ENCODE peak calls at places on chromosomes 12 and 14, in eight cellular contexts. One of them, this sample, is unnamed.

GRCh38 chr12:124683330-124683662 is 115.9 kb upstream of the NCOR2 start:
- DNase-seq in mammary epithelial cell: peak; percentile 59
- DNase-seq in choroid plexus epithelial cell: no peak
- DNase-seq in GM12878: no peak
- DNase-seq in fibroblast of pulmonary artery: no peak
- DNase-seq in dorsolateral prefrontal cortex: no peak
- DNase-seq in cardiac muscle cell: no peak
- DNase-seq in AG04449: no peak
- DNase-seq in this sample: no peak

GRCh38 chr12:54565658-54566552 is 16.5 kb downstream of the PDE1B start:
- DNase-seq in mammary epithelial cell: no peak
- DNase-seq in choroid plexus epithelial cell: no peak
- DNase-seq in GM12878: no peak
- DNase-seq in fibroblast of pulmonary artery: no peak
- DNase-seq in dorsolateral prefrontal cortex: no peak
- DNase-seq in cardiac muscle cell: no peak
- DNase-seq in AG04449: no peak
- DNase-seq in this sample: no peak

GRCh38 chr12:8823565-8824300 is 1.3 kb downstream of the A2ML1 start:
- DNase-seq in mammary epithelial cell: no peak
- DNase-seq in choroid plexus epithelial cell: peak; percentile 56
- DNase-seq in GM12878: no peak
- DNase-seq in fibroblast of pulmonary artery: peak; percentile 43
- DNase-seq in dorsolateral prefrontal cortex: no peak
- DNase-seq in cardiac muscle cell: peak; percentile 65
- DNase-seq in AG04449: no peak
- DNase-seq in this sample: no peak

GRCh38 chr14:101474563-101475467 is 86.5 kb upstream of the DIO3 start:
- DNase-seq in mammary epithelial cell: no peak
- DNase-seq in choroid plexus epithelial cell: peak; percentile 41
- DNase-seq in GM12878: no peak
- DNase-seq in fibroblast of pulmonary artery: no peak
- DNase-seq in dorsolateral prefrontal cortex: peak; percentile 14
- DNase-seq in cardiac muscle cell: no peak
- DNase-seq in AG04449: no peak
- DNase-seq in this sample: no peak

GRCh38 chr14:28298156-28298555 is 468.4 kb upstream of the FOXG1 start:
- DNase-seq in mammary epithelial cell: no peak
- DNase-seq in choroid plexus epithelial cell: peak; percentile 67
- DNase-seq in GM12878: no peak
- DNase-seq in fibroblast of pulmonary artery: peak; percentile 49
- DNase-seq in dorsolateral prefrontal cortex: no peak
- DNase-seq in cardiac muscle cell: no peak
- DNase-seq in AG04449: no peak
- DNase-seq in this sample: no peak

GRCh38 chr14:96622926-96623325 is 120.7 kb downstream of the PAPOLA start:
- DNase-seq in mammary epithelial cell: no peak
- DNase-seq in choroid plexus epithelial cell: no peak
- DNase-seq in GM12878: no peak
- DNase-seq in fibroblast of pulmonary artery: no peak
- DNase-seq in dorsolateral prefrontal cortex: no peak
- DNase-seq in cardiac muscle cell: no peak
- DNase-seq in AG04449: no peak
- DNase-seq in this sample: no peak

GRCh38 chr12:124784871-124785572 is 78.6 kb downstream of the SCARB1 start:
- DNase-seq in mammary epithelial cell: no peak
- DNase-seq in choroid plexus epithelial cell: no peak
- DNase-seq in GM12878: no peak
- DNase-seq in fibroblast of pulmonary artery: no peak
- DNase-seq in dorsolateral prefrontal cortex: no peak
- DNase-seq in cardiac muscle cell: no peak
- DNase-seq in AG04449: no peak
- DNase-seq in this sample: no peak

GRCh38 chr12:129887047-129887568 is 16.7 kb downstream of the TMEM132D start:
- DNase-seq in mammary epithelial cell: no peak
- DNase-seq in choroid plexus epithelial cell: peak; percentile 57
- DNase-seq in GM12878: no peak
- DNase-seq in fibroblast of pulmonary artery: no peak
- DNase-seq in dorsolateral prefrontal cortex: no peak
- DNase-seq in cardiac muscle cell: no peak
- DNase-seq in AG04449: no peak
- DNase-seq in this sample: no peak

GRCh38 chr12:47820631-47821345 is 1.1 kb upstream of the HDAC7 start:
- DNase-seq in mammary epithelial cell: peak; percentile 85
- DNase-seq in choroid plexus epithelial cell: peak; percentile 97
- DNase-seq in GM12878: no peak
- DNase-seq in fibroblast of pulmonary artery: peak; percentile 98
- DNase-seq in dorsolateral prefrontal cortex: no peak
- DNase-seq in cardiac muscle cell: peak; percentile 75
- DNase-seq in AG04449: peak; percentile 77
- DNase-seq in this sample: peak; percentile 90

GRCh38 chr14:35347323-35348043 is 55.3 kb downstream of the PSMA6 start:
- DNase-seq in mammary epithelial cell: no peak
- DNase-seq in choroid plexus epithelial cell: no peak
- DNase-seq in GM12878: no peak
- DNase-seq in fibroblast of pulmonary artery: no peak
- DNase-seq in dorsolateral prefrontal cortex: peak; percentile 21
- DNase-seq in cardiac muscle cell: no peak
- DNase-seq in AG04449: no peak
- DNase-seq in this sample: no peak

GRCh38 chr12:62736596-62736995 is 198.4 kb downstream of the PPM1H start:
- DNase-seq in mammary epithelial cell: peak; percentile 53
- DNase-seq in choroid plexus epithelial cell: no peak
- DNase-seq in GM12878: no peak
- DNase-seq in fibroblast of pulmonary artery: no peak
- DNase-seq in dorsolateral prefrontal cortex: no peak
- DNase-seq in cardiac muscle cell: no peak
- DNase-seq in AG04449: no peak
- DNase-seq in this sample: no peak

GRCh38 chr12:15701721-15702156 is 87.4 kb downstream of the EPS8 start:
- DNase-seq in mammary epithelial cell: peak; percentile 65
- DNase-seq in choroid plexus epithelial cell: peak; percentile 80
- DNase-seq in GM12878: no peak
- DNase-seq in fibroblast of pulmonary artery: peak; percentile 67
- DNase-seq in dorsolateral prefrontal cortex: no peak
- DNase-seq in cardiac muscle cell: no peak
- DNase-seq in AG04449: no peak
- DNase-seq in this sample: no peak

GRCh38 chr12:87967871-87968270 is 61.3 kb downstream of the C12orf50 start:
- DNase-seq in mammary epithelial cell: no peak
- DNase-seq in choroid plexus epithelial cell: peak; percentile 73
- DNase-seq in GM12878: no peak
- DNase-seq in fibroblast of pulmonary artery: peak; percentile 46
- DNase-seq in dorsolateral prefrontal cortex: no peak
- DNase-seq in cardiac muscle cell: peak; percentile 67
- DNase-seq in AG04449: no peak
- DNase-seq in this sample: no peak

GRCh38 chr14:99215277-99215676 is 56.7 kb downstream of the BCL11B start:
- DNase-seq in mammary epithelial cell: peak; percentile 43
- DNase-seq in choroid plexus epithelial cell: peak; percentile 69
- DNase-seq in GM12878: no peak
- DNase-seq in fibroblast of pulmonary artery: peak; percentile 1
- DNase-seq in dorsolateral prefrontal cortex: no peak
- DNase-seq in cardiac muscle cell: no peak
- DNase-seq in AG04449: peak; percentile 69
- DNase-seq in this sample: no peak
- H3K4me3 ChIP-seq in mammary epithelial cell: peak overlapping the region; percentile 40
- H3K4me3 ChIP-seq in choroid plexus epithelial cell: no peak overlapping the region
- H3K4me3 ChIP-seq in GM12878: no peak overlapping the region
- H3K4me3 ChIP-seq in fibroblast of pulmonary artery: no peak overlapping the region
- H3K4me3 ChIP-seq in dorsolateral prefrontal cortex: peak overlapping the region; percentile 60
- H3K4me3 ChIP-seq in cardiac muscle cell: no peak overlapping the region
- H3K4me3 ChIP-seq in AG04449: no peak overlapping the region
- H3K4me3 ChIP-seq in this sample: peak overlapping the region; percentile 26

GRCh38 chr12:109385339-109386078 is 37.8 kb downstream of the MYO1H start:
- DNase-seq in mammary epithelial cell: peak; percentile 55
- DNase-seq in choroid plexus epithelial cell: peak; percentile 68
- DNase-seq in GM12878: no peak
- DNase-seq in fibroblast of pulmonary artery: peak; percentile 70
- DNase-seq in dorsolateral prefrontal cortex: no peak
- DNase-seq in cardiac muscle cell: peak; percentile 33
- DNase-seq in AG04449: no peak
- DNase-seq in this sample: no peak
- TF ChIP-seq CTCF in mammary epithelial cell: peak; percentile 56
- TF ChIP-seq CTCF in choroid plexus epithelial cell: peak; percentile 64
- TF ChIP-seq CTCF in GM12878: peak; percentile 37
- TF ChIP-seq CTCF in fibroblast of pulmonary artery: peak; percentile 54
- TF ChIP-seq CTCF in dorsolateral prefrontal cortex: peak; percentile 78
- TF ChIP-seq CTCF in cardiac muscle cell: peak; percentile 44
- TF ChIP-seq CTCF in AG04449: peak; percentile 34
- TF ChIP-seq CTCF in this sample: peak; percentile 65

GRCh38 chr14:94863366-94863765 is 93.5 kb upstream of the GSC start:
- DNase-seq in mammary epithelial cell: no peak
- DNase-seq in choroid plexus epithelial cell: no peak
- DNase-seq in GM12878: no peak
- DNase-seq in fibroblast of pulmonary artery: no peak
- DNase-seq in dorsolateral prefrontal cortex: no peak
- DNase-seq in cardiac muscle cell: no peak
- DNase-seq in AG04449: no peak
- DNase-seq in this sample: no peak
- H3K4me3 ChIP-seq in mammary epithelial cell: no peak overlapping the region
- H3K4me3 ChIP-seq in choroid plexus epithelial cell: no peak overlapping the region
- H3K4me3 ChIP-seq in GM12878: no peak overlapping the region
- H3K4me3 ChIP-seq in fibroblast of pulmonary artery: no peak overlapping the region
- H3K4me3 ChIP-seq in dorsolateral prefrontal cortex: no peak overlapping the region
- H3K4me3 ChIP-seq in cardiac muscle cell: no peak overlapping the region
- H3K4me3 ChIP-seq in AG04449: no peak overlapping the region
- H3K4me3 ChIP-seq in this sample: no peak overlapping the region

GRCh38 chr12:91620949-91621348 is 438.3 kb upstream of the DCN start:
- DNase-seq in mammary epithelial cell: no peak
- DNase-seq in choroid plexus epithelial cell: peak; percentile 10
- DNase-seq in GM12878: no peak
- DNase-seq in fibroblast of pulmonary artery: peak; percentile 17
- DNase-seq in dorsolateral prefrontal cortex: peak; percentile 46
- DNase-seq in cardiac muscle cell: peak; percentile 24
- DNase-seq in AG04449: no peak
- DNase-seq in this sample: no peak
- TF ChIP-seq CTCF in mammary epithelial cell: no peak
- TF ChIP-seq CTCF in choroid plexus epithelial cell: peak; percentile 25
- TF ChIP-seq CTCF in GM12878: no peak
- TF ChIP-seq CTCF in fibroblast of pulmonary artery: peak; percentile 28
- TF ChIP-seq CTCF in dorsolateral prefrontal cortex: peak; percentile 13
- TF ChIP-seq CTCF in cardiac muscle cell: peak; percentile 38
- TF ChIP-seq CTCF in AG04449: peak; percentile 32
- TF ChIP-seq CTCF in this sample: peak; percentile 30

GRCh38 chr12:121894633-121895032 is 6.0 kb downstream of the PSMD9 start:
- DNase-seq in mammary epithelial cell: no peak
- DNase-seq in choroid plexus epithelial cell: peak; percentile 83
- DNase-seq in GM12878: no peak
- DNase-seq in fibroblast of pulmonary artery: peak; percentile 64
- DNase-seq in dorsolateral prefrontal cortex: no peak
- DNase-seq in cardiac muscle cell: peak; percentile 23
- DNase-seq in AG04449: no peak
- DNase-seq in this sample: no peak

GRCh38 chr12:121892673-121893561 is 4.3 kb downstream of the PSMD9 start:
- DNase-seq in mammary epithelial cell: no peak
- DNase-seq in choroid plexus epithelial cell: no peak
- DNase-seq in GM12878: no peak
- DNase-seq in fibroblast of pulmonary artery: no peak
- DNase-seq in dorsolateral prefrontal cortex: no peak
- DNase-seq in cardiac muscle cell: no peak
- DNase-seq in AG04449: no peak
- DNase-seq in this sample: no peak

GRCh38 chr12:121898287-121898686 is 9.7 kb downstream of the PSMD9 start:
- DNase-seq in mammary epithelial cell: no peak
- DNase-seq in choroid plexus epithelial cell: no peak
- DNase-seq in GM12878: no peak
- DNase-seq in fibroblast of pulmonary artery: no peak
- DNase-seq in dorsolateral prefrontal cortex: no peak
- DNase-seq in cardiac muscle cell: no peak
- DNase-seq in AG04449: no peak
- DNase-seq in this sample: no peak

GRCh38 chr12:121889267-121889624 is 656 bp downstream of the PSMD9 start:
- DNase-seq in mammary epithelial cell: no peak
- DNase-seq in choroid plexus epithelial cell: no peak
- DNase-seq in GM12878: no peak
- DNase-seq in fibroblast of pulmonary artery: no peak
- DNase-seq in dorsolateral prefrontal cortex: no peak
- DNase-seq in cardiac muscle cell: no peak
- DNase-seq in AG04449: no peak
- DNase-seq in this sample: no peak

GRCh38 chr12:121893901-121894540 is 5.4 kb downstream of the PSMD9 start:
- DNase-seq in mammary epithelial cell: peak; percentile 81
- DNase-seq in choroid plexus epithelial cell: peak; percentile 78
- DNase-seq in GM12878: no peak
- DNase-seq in fibroblast of pulmonary artery: peak; percentile 74
- DNase-seq in dorsolateral prefrontal cortex: no peak
- DNase-seq in cardiac muscle cell: no peak
- DNase-seq in AG04449: no peak
- DNase-seq in this sample: no peak
- H3K4me3 ChIP-seq in mammary epithelial cell: no peak overlapping the region
- H3K4me3 ChIP-seq in choroid plexus epithelial cell: no peak overlapping the region
- H3K4me3 ChIP-seq in GM12878: no peak overlapping the region
- H3K4me3 ChIP-seq in fibroblast of pulmonary artery: no peak overlapping the region
- H3K4me3 ChIP-seq in dorsolateral prefrontal cortex: no peak overlapping the region
- H3K4me3 ChIP-seq in cardiac muscle cell: no peak overlapping the region
- H3K4me3 ChIP-seq in AG04449: no peak overlapping the region
- H3K4me3 ChIP-seq in this sample: no peak overlapping the region

DNA sequence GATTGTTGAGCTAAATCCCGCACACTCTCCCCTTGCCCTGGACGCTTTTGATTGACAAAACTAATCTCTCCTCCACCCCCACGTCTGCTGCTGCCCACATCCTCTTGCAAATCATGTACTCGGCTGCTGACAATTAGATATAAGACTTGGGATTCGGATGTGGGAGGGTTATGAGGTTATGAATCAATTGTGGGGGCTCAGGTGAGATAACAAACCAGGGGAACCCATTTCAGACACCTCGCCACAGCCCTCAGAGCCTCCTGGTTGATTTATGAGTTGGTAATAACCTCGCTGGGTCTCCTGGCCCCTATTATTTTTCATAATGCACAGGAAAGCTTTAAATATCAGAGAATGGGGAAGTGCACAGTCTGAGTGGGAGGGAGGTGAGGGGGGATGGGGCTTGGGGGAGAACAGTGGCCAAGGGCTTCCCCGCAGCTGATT is 449.9 kb downstream of the DPF3 start:
- DNase-seq in mammary epithelial cell: no peak
- DNase-seq in choroid plexus epithelial cell: no peak
- DNase-seq in GM12878: peak; percentile 28
- DNase-seq in fibroblast of pulmonary artery: no peak
- DNase-seq in dorsolateral prefrontal cortex: no peak
- DNase-seq in cardiac muscle cell: no peak
- DNase-seq in AG04449: no peak
- DNase-seq in this sample: no peak
- TF ChIP-seq CTCF in mammary epithelial cell: no peak
- TF ChIP-seq CTCF in choroid plexus epithelial cell: no peak
- TF ChIP-seq CTCF in GM12878: no peak
- TF ChIP-seq CTCF in fibroblast of pulmonary artery: no peak
- TF ChIP-seq CTCF in dorsolateral prefrontal cortex: no peak
- TF ChIP-seq CTCF in cardiac muscle cell: no peak
- TF ChIP-seq CTCF in AG04449: no peak
- TF ChIP-seq CTCF in this sample: no peak

GRCh38 chr12:108825205-108825950 is 32.0 kb downstream of the SSH1 start:
- DNase-seq in mammary epithelial cell: no peak
- DNase-seq in choroid plexus epithelial cell: peak; percentile 71
- DNase-seq in GM12878: peak; percentile 63
- DNase-seq in fibroblast of pulmonary artery: peak; percentile 54
- DNase-seq in dorsolateral prefrontal cortex: no peak
- DNase-seq in cardiac muscle cell: no peak
- DNase-seq in AG04449: no peak
- DNase-seq in this sample: no peak
- H3K4me3 ChIP-seq in mammary epithelial cell: no peak overlapping the region
- H3K4me3 ChIP-seq in choroid plexus epithelial cell: no peak overlapping the region
- H3K4me3 ChIP-seq in GM12878: peak overlapping the region; percentile 21
- H3K4me3 ChIP-seq in fibroblast of pulmonary artery: peak overlapping the region; percentile 37
- H3K4me3 ChIP-seq in dorsolateral prefrontal cortex: peak overlapping the region; percentile 1
- H3K4me3 ChIP-seq in cardiac muscle cell: no peak overlapping the region
- H3K4me3 ChIP-seq in AG04449: no peak overlapping the region
- H3K4me3 ChIP-seq in this sample: peak overlapping the region; percentile 33

This sample was measured in epithelial cell of proximal tubule.